ENCODE peak calls at places on chromosomes 16 and 17, in six cellular contexts. V is A549, S is Calu3, O is omental fat pad, Q is GM23338, J is kidney epithelial cell. B is an unnamed sample.

GRCh38 chr16:919658-920631 is 50.8 kb downstream of the LMF1 start:
- DNase-seq in V (no peak), S (no peak), O (no peak), Q (no peak), J (no peak), B (peak; percentile 22)

GRCh38 chr17:77002103-77003045 is 134.2 kb downstream of the MGAT5B start:
- DNase-seq in V (peak; percentile 99), S (peak; percentile 81), O (no peak), Q (peak; percentile 40), J (peak; percentile 89), B (no peak)

GRCh38 chr16:54140057-54140787 is 146.4 kb downstream of the IRX3 start:
- DNase-seq in V (no peak), S (no peak), O (no peak), Q (no peak), J (no peak), B (no peak)

GRCh38 chr17:27206447-27206846 is 87.5 kb upstream of the WSB1 start:
- DNase-seq in V (no peak), S (peak; percentile 27), O (no peak), Q (peak; percentile 45), J (no peak), B (no peak)

GRCh38 chr17:35448214-35448898 is at the start of gene SLFN13:
- DNase-seq in V (peak; percentile 74), S (peak; percentile 79), O (peak; percentile 63), Q (peak; percentile 97), J (peak; percentile 49), B (peak; percentile 95)

GRCh38 chr17:79981661-79982101 is 54.0 kb downstream of the TBC1D16 start:
- DNase-seq in V (no peak), S (no peak), O (no peak), Q (no peak), J (no peak), B (no peak)

GRCh38 chr17:75250009-75250471 is 11.4 kb downstream of the GGA3 start:
- DNase-seq in V (no peak), S (peak; percentile 37), O (no peak), Q (no peak), J (no peak), B (peak; percentile 83)

GRCh38 chr17:63446981-63447687 is 1.0 kb upstream of the CYB561 start:
- DNase-seq in V (no peak), S (peak; percentile 21), O (no peak), Q (peak; percentile 77), J (no peak), B (no peak)

GRCh38 chr17:59893617-59894100 is 738 bp downstream of the RPS6KB1 start:
- DNase-seq in V (peak; percentile 48), S (peak; percentile 1), O (no peak), Q (peak; percentile 63), J (no peak), B (no peak)

GRCh38 chr17:282000-282911 is 70.4 kb downstream of the RPH3AL start:
- DNase-seq in V (no peak), S (no peak), O (no peak), Q (no peak), J (no peak), B (no peak)

GRCh38 chr17:40180694-40181093 is 3.4 kb downstream of the RAPGEFL1 start:
- DNase-seq in V (no peak), S (peak; percentile 93), O (no peak), Q (no peak), J (no peak), B (peak; percentile 92)

GRCh38 chr16:81181013-81181720 is 57.3 kb upstream of the BCO1 start:
- DNase-seq in V (peak; percentile 94), S (peak; percentile 92), O (peak; percentile 77), Q (peak; percentile 98), J (peak; percentile 91), B (peak; percentile 93)

GRCh38 chr17:67421869-67422273 is 44.8 kb downstream of the PITPNC1 start:
- DNase-seq in V (peak; percentile 95), S (peak; percentile 66), O (no peak), Q (peak; percentile 24), J (peak; percentile 98), B (peak; percentile 36)

GRCh38 chr17:63786961-63787711 is 13.2 kb downstream of the DDX42 start:
- DNase-seq in V (no peak), S (peak; percentile 26), O (no peak), Q (no peak), J (no peak), B (no peak)

GRCh38 chr17:30236807-30237206 is 1.3 kb upstream of the SLC6A4 start:
- DNase-seq in V (peak; percentile 91), S (peak; percentile 81), O (no peak), Q (peak; percentile 70), J (no peak), B (peak; percentile 32)

GRCh38 chr16:4240624-4241023 is 1.3 kb downstream of the SRL start:
- DNase-seq in V (no peak), S (no peak), O (no peak), Q (peak; percentile 46), J (no peak), B (no peak)

GRCh38 chr17:63571632-63572310 is 21.5 kb downstream of the DCAF7 start:
- DNase-seq in V (no peak), S (no peak), O (no peak), Q (no peak), J (peak; percentile 35), B (no peak)

GRCh38 chr17:58875261-58875660 is 119.6 kb downstream of the PPM1E start:
- DNase-seq in V (no peak), S (no peak), O (no peak), Q (no peak), J (no peak), B (no peak)

GRCh38 chr17:80871341-80871740 is 120.3 kb upstream of the CHMP6 start:
- DNase-seq in V (no peak), S (no peak), O (no peak), Q (no peak), J (no peak), B (no peak)

GRCh38 chr17:63070031-63070430 is 104.0 kb downstream of the TANC2 start:
- DNase-seq in V (no peak), S (no peak), O (no peak), Q (no peak), J (no peak), B (no peak)

GRCh38 chr16:87297918-87298631 is 19.1 kb downstream of the C16orf95 start:
- DNase-seq in V (peak; percentile 68), S (no peak), O (no peak), Q (peak; percentile 92), J (no peak), B (no peak)

GRCh38 chr16:88541109-88541508 is 29.1 kb upstream of the ZC3H18 start:
- DNase-seq in V (no peak), S (no peak), O (no peak), Q (peak; percentile 0), J (no peak), B (no peak)

GRCh38 chr17:35804658-35805192 is 4.6 kb upstream of the TAF15 start:
- DNase-seq in V (peak; percentile 98), S (peak; percentile 64), O (no peak), Q (peak; percentile 95), J (peak; percentile 76), B (peak; percentile 55)

GRCh38 chr16:73063284-73063733 is 15.4 kb upstream of the ZFHX3 start:
- DNase-seq in V (no peak), S (no peak), O (no peak), Q (peak; percentile 54), J (no peak), B (no peak)

GRCh38 chr17:40069751-40070643 is 7.2 kb downstream of the THRA start:
- DNase-seq in V (peak; percentile 60), S (peak; percentile 85), O (no peak), Q (peak; percentile 55), J (no peak), B (no peak)

GRCh38 chr16:75621170-75621477 is 2.0 kb downstream of the ADAT1 start:
- DNase-seq in V (peak; percentile 49), S (no peak), O (no peak), Q (peak; percentile 51), J (peak; percentile 12), B (no peak)

GRCh38 chr16:15857779-15858560 is 1.1 kb upstream of the MYH11 start:
- DNase-seq in V (peak; percentile 38), S (peak; percentile 14), O (no peak), Q (peak; percentile 86), J (no peak), B (peak; percentile 87)

GRCh38 chr17:3877220-3877619 is 15.6 kb downstream of the CAMKK1 start:
- DNase-seq in V (no peak), S (no peak), O (no peak), Q (no peak), J (no peak), B (no peak)

GRCh38 chr17:70050931-70051330 is 24.1 kb upstream of the KCNJ16 start:
- DNase-seq in V (no peak), S (no peak), O (no peak), Q (no peak), J (no peak), B (no peak)

GRCh38 chr17:47957591-47958490 is at the start of gene PRR15L:
- DNase-seq in V (no peak), S (peak; percentile 87), O (no peak), Q (peak; percentile 81), J (no peak), B (no peak)

DNA sequence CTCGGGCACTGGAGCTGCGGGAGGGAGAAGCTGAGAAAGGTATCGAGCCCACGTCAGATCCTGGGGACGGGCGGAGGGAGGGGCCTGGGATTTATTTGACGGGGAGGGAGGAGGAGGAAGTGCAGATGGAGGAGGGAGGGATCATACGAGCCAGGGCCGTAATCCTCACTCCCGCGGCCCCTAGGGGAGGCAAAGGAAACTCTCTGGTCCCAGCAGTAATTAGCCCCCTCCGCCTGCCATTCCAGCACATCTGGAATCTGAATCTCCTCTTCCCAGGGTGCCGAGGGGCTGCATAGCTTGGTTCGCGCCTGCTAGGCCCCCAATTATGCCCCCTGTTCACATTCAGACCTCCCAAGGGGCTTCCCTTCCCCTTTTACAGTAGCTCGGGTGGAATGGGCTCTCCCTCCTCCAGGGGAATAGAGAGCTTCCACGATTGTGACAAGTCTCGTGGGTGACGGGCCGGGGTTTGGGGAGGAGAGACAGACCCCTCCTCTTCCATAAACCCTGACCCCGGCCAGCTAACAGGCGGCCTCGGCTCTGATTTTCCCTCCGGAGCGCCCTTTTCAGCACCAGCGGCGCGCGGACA is at the start of gene SEZ6L2:
- DNase-seq in V (peak; percentile 89), S (peak; percentile 96), O (peak; percentile 38), Q (peak; percentile 98), J (peak; percentile 85), B (no peak)
- TF ChIP-seq CTCF in V (no peak), S (peak; percentile 75), O (no peak), Q (peak; percentile 16), J (peak; percentile 55), B (no peak)

DNA sequence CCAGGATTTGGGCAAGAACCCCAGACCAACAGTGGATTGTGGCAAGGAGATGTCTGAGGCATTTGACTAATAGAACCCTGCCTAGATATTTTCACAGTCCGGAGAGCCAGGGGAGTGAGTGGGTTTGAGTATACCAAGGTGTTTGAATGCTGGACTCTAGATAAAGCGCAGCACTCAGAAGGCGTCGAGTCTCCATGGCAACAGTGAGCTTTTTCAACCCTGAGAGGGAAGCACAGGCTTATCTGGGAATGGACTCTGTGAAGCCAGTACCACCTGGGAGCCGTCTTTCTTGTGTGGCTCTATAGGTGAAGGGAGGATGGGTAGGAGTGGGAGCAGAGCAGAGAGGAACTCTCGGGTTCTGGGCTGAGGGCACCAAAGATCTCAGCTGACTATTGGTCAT is 147.0 kb downstream of the SHISA6 start:
- DNase-seq in V (no peak), S (no peak), O (no peak), Q (no peak), J (no peak), B (no peak)
- TF ChIP-seq CTCF in V (no peak), S (no peak), O (no peak), Q (no peak), J (no peak), B (no peak)

GRCh38 chr17:41324180-41325075 is 8.9 kb upstream of the KRTAP17-1 start:
- DNase-seq in V (peak; percentile 26), S (peak; percentile 82), O (no peak), Q (peak; percentile 79), J (no peak), B (peak; percentile 79)
- TF ChIP-seq CTCF in V (peak; percentile 53), S (peak; percentile 71), O (no peak), Q (peak; percentile 77), J (peak; percentile 45), B (no peak)

GRCh38 chr17:32588982-32589381 is 102.2 kb downstream of the CDK5R1 start:
- DNase-seq in V (peak; percentile 44), S (peak; percentile 10), O (no peak), Q (peak; percentile 78), J (no peak), B (no peak)
- TF ChIP-seq CTCF in V (no peak), S (peak; percentile 27), O (no peak), Q (peak; percentile 69), J (peak; percentile 13), B (no peak)